ENCODE peak calls at places on chromosome 9, in six cellular contexts. Y is neuronal stem cell, X is neural progenitor cell, G is HepG2, M is Karpas-422, H is mesenchymal stem cell. P is an unnamed sample. For H3K4me1, the result is how much of the 10 kb centered on the place peaks cover.

GRCh38 chr9:16445141-16445920 is 425.1 kb downstream of the BNC2 start:
- DNase-seq in H (peak), M (no peak), X (no peak), Y (no peak), G (peak), P (no peak)

GRCh38 chr9:70563437-70564204 is 149.2 kb upstream of the KLF9 start:
- DNase-seq in M (no peak), H (peak), X (no peak), Y (no peak), G (no peak), P (no peak)

GRCh38 chr9:97567894-97568202 is 65.3 kb downstream of the TSTD2 start:
- DNase-seq in Y (no peak), G (no peak), M (no peak), X (no peak), H (no peak), P (no peak)

GRCh38 chr9:70257991-70258691 is 637 bp upstream of the SMC5 start:
- DNase-seq in X (peak), M (peak), G (peak), H (peak), Y (peak), P (peak)

GRCh38 chr9:4839470-4839912 is 46.7 kb downstream of the RCL1 start:
- DNase-seq in X (no peak), M (no peak), H (peak), Y (no peak), G (peak), P (no peak)

GRCh38 chr9:94874316-94874715 is 147.8 kb downstream of the AOPEP start:
- DNase-seq in M (no peak), G (no peak), X (no peak), Y (no peak), H (no peak), P (no peak)

GRCh38 chr9:108530141-108530540 is 325.6 kb downstream of the ACTL7B start:
- DNase-seq in Y (no peak), M (no peak), X (no peak), G (no peak), H (no peak), P (no peak)

GRCh38 chr9:37028425-37029031 is 5.5 kb downstream of the PAX5 start:
- DNase-seq in M (peak), X (peak), Y (no peak), H (no peak), G (no peak), P (peak)

GRCh38 chr9:73684601-73685000 is 532.9 kb downstream of the ANXA1 start:
- DNase-seq in M (no peak), Y (no peak), G (no peak), H (peak), X (no peak), P (no peak)

GRCh38 chr9:21252727-21253547 is 13.1 kb upstream of the IFNA14 start:
- DNase-seq in M (peak), G (peak), H (peak), X (peak), Y (peak), P (no peak)

GRCh38 chr9:4299006-4299795 is 667 bp downstream of the GLIS3 start:
- DNase-seq in H (peak), G (no peak), Y (peak), M (no peak), X (peak), P (peak)

GRCh38 chr9:16211952-16212351 is 658.5 kb downstream of the BNC2 start:
- DNase-seq in Y (no peak), X (no peak), G (no peak), M (no peak), H (no peak), P (no peak)

GRCh38 chr9:136484153-136485048 is 1.6 kb upstream of the SEC16A start:
- DNase-seq in H (no peak), X (peak), Y (no peak), G (peak), M (no peak), P (no peak)

GRCh38 chr9:120924698-120925534 is 1.7 kb downstream of the TRAF1 start:
- DNase-seq in Y (no peak), H (no peak), X (no peak), G (no peak), M (no peak), P (peak)

GRCh38 chr9:132502480-132502879 is 79.9 kb upstream of the BARHL1 start:
- DNase-seq in X (no peak), H (no peak), Y (no peak), M (no peak), G (no peak), P (no peak)

GRCh38 chr9:107760469-107761242 is 271.1 kb upstream of the KLF4 start:
- DNase-seq in M (no peak), Y (no peak), G (no peak), H (no peak), X (no peak), P (no peak)

GRCh38 chr9:110142868-110143866 is 64.8 kb downstream of the C9orf152 start:
- DNase-seq in M (peak), H (peak), X (peak), Y (no peak), G (no peak), P (peak)

GRCh38 chr9:83132768-83133167 is 69.8 kb upstream of the RASEF start:
- DNase-seq in M (no peak), G (peak), H (no peak), Y (no peak), X (no peak), P (no peak)

GRCh38 chr9:114884787-114885452 is 45.5 kb downstream of the TNFSF8 start:
- DNase-seq in X (no peak), Y (no peak), M (no peak), H (peak), G (peak), P (no peak)

GRCh38 chr9:136485049-136485647 is 2.3 kb upstream of the SEC16A start:
- DNase-seq in M (peak), Y (peak), X (peak), G (peak), H (peak), P (peak)

GRCh38 chr9:123929177-123929869 is 603 bp downstream of the DENND1A start:
- DNase-seq in M (peak), X (peak), G (peak), Y (no peak), H (no peak), P (peak)

GRCh38 chr9:1400983-1401382 is 350.8 kb downstream of the DMRT2 start:
- DNase-seq in X (no peak), H (no peak), G (no peak), Y (no peak), M (peak), P (no peak)

GRCh38 chr9:125963932-125964331 is 216.8 kb downstream of the PBX3 start:
- DNase-seq in M (no peak), X (no peak), Y (no peak), H (no peak), G (no peak), P (no peak)

GRCh38 chr9:93677641-93678136 is 101.3 kb downstream of the PHF2 start:
- DNase-seq in G (no peak), M (no peak), Y (no peak), H (no peak), X (no peak), P (peak)

GRCh38 chr9:2214707-2215106 is 199.6 kb downstream of the SMARCA2 start:
- DNase-seq in H (no peak), Y (no peak), G (no peak), M (no peak), X (no peak), P (no peak)

GRCh38 chr9:16794871-16795639 is 75.4 kb downstream of the BNC2 start:
- DNase-seq in G (no peak), Y (no peak), X (no peak), M (no peak), H (peak), P (no peak)

GRCh38 chr9:121362813-121363585 is 7.1 kb downstream of the STOM start:
- DNase-seq in Y (no peak), H (peak), M (no peak), X (no peak), G (no peak), P (no peak)

GRCh38 chr9:85118990-85119755 is 449.6 kb downstream of the NTRK2 start:
- DNase-seq in M (no peak), X (no peak), G (no peak), H (no peak), Y (no peak), P (no peak)

GRCh38 chr9:36789886-36790285 is 217.2 kb downstream of the MELK start:
- DNase-seq in M (no peak), H (no peak), G (no peak), X (no peak), Y (no peak), P (no peak)

GRCh38 chr9:73807956-73808355 is 656.3 kb downstream of the ANXA1 start:
- DNase-seq in X (no peak), G (no peak), M (no peak), H (peak), Y (no peak), P (no peak)

GRCh38 chr9:110152704-110153374 is 55.1 kb downstream of the C9orf152 start:
- DNase-seq in X (peak), M (peak), G (peak), H (peak), Y (peak), P (peak)

GRCh38 chr9:112921549-112921948 is 30.9 kb upstream of the SLC46A2 start:
- DNase-seq in M (peak), X (peak), Y (no peak), G (peak), H (peak), P (peak)

GRCh38 chr9:123456011-123456410 is 100.0 kb downstream of the CRB2 start:
- DNase-seq in Y (no peak), H (no peak), G (no peak), M (no peak), X (no peak), P (no peak)

GRCh38 chr9:92611621-92612275 is 58.2 kb downstream of the IPPK start:
- DNase-seq in H (no peak), X (no peak), Y (no peak), M (no peak), G (no peak), P (no peak)

GRCh38 chr9:134203224-134203623 is 38.9 kb upstream of the RNU6ATAC start:
- DNase-seq in H (no peak), G (no peak), Y (no peak), X (no peak), M (no peak), P (no peak)

GRCh38 chr9:134196911-134197310 is 32.5 kb upstream of the RNU6ATAC start:
- DNase-seq in G (no peak), X (no peak), M (no peak), Y (no peak), H (no peak), P (peak)

GRCh38 chr9:134204041-134204440 is 39.7 kb upstream of the RNU6ATAC start:
- DNase-seq in G (no peak), Y (no peak), M (no peak), X (no peak), H (no peak), P (no peak)

GRCh38 chr9:134198771-134199170 is 34.4 kb upstream of the RNU6ATAC start:
- DNase-seq in Y (no peak), X (no peak), H (no peak), G (no peak), M (no peak), P (peak)

DNA sequence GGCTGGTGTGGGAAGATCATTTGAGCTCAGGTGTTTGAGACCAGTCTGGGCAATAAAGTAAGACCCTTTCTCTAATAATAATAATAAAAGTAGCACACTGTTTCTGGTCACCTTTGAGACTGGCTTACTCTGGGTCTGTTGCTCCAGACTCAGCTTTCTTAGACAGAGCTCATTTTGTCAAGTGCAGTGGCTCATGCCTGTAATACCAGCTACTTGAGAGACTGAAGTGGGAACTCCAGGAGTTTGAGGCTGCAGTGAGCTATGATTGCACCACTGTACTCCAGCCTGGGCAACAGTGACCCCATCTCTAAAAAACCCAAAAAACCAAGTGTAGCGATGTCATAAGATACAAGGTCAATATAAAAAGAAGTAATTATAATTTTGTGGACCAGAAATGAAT is 36.4 kb upstream of the RNU6ATAC start:
- DNase-seq in X (no peak), Y (no peak), G (no peak), M (no peak), H (no peak), P (no peak)
- H3K9ac ChIP-seq in X (no peak), Y (no peak), G (no peak), M (no peak), H (no peak), P (no peak)

GRCh38 chr9:89411759-89412158 is 86.2 kb downstream of the SEMA4D start:
- DNase-seq in X (no peak), M (no peak), H (no peak), G (no peak), Y (no peak), P (no peak)

GRCh38 chr9:89412951-89413350 is 85.0 kb downstream of the SEMA4D start:
- DNase-seq in M (no peak), X (peak), G (no peak), H (no peak), Y (peak), P (peak)

GRCh38 chr9:89410709-89411111 is 87.2 kb downstream of the SEMA4D start:
- DNase-seq in G (no peak), H (no peak), X (no peak), Y (no peak), M (no peak), P (no peak)

GRCh38 chr9:89408628-89409101 is 89.2 kb downstream of the SEMA4D start:
- DNase-seq in X (no peak), G (no peak), H (no peak), M (no peak), Y (no peak), P (no peak)

DNA sequence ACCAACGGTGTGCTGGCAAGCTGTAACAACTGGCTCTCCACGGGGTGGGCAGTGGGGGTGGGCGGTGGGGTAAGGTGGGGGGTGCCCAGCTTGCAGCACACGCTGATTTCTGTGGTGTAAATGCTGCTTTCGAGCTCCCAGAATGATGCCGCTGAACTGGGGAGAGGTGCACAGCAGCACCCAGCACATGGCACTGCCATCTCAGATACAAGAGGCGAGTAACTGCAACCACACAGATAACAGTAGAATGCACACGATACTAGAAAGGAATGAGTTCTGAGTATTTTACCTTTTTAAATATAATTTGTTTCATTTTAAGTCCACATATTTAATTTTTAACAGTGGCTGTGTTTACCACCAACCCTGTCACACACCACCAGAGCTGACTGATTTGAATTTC is 87.9 kb downstream of the SEMA4D start:
- DNase-seq in Y (no peak), X (no peak), H (no peak), G (no peak), M (no peak), P (no peak)
- H3K4me1 ChIP-seq in Y (under half), X (under half), H (under half), G (under half), M (under half), P (under half)

DNA sequence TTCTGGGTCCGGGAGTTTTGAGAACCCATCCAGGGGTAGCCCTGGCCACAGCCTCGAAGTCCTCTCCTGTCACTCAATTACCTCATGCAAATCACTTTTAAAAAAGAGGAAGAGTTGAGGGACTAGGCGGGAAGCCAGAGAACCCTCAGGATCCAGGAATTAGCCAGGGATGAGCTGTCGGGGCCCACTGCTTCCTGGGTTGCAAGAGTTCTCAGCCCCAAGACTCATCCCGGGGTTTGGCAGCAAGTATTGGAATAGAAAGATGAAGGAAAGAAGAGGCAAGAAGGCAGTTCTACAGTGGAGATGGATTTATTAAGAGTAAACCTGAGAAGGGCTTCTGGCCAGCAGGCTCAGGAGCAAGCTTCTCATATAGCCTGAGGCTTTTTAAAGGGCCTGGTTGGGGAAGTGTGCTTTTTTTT is 25.6 kb downstream of the C9orf50 start:
- DNase-seq in X (no peak), Y (no peak), H (no peak), M (no peak), G (no peak), P (no peak)
- H3K9ac ChIP-seq in X (no peak), Y (no peak), H (peak), M (no peak), G (no peak), P (no peak)

GRCh38 chr9:104861406-104861805 is 66.5 kb downstream of the ABCA1 start:
- DNase-seq in H (no peak), X (no peak), G (no peak), Y (no peak), M (no peak), P (no peak)

GRCh38 chr9:104863180-104863883 is 64.6 kb downstream of the ABCA1 start:
- DNase-seq in G (peak), Y (peak), H (peak), M (peak), X (peak), P (peak)

GRCh38 chr9:104866186-104866585 is 61.8 kb downstream of the ABCA1 start:
- DNase-seq in G (no peak), M (no peak), Y (no peak), X (no peak), H (peak), P (no peak)

GRCh38 chr9:104868303-104868686 is 59.7 kb downstream of the ABCA1 start:
- DNase-seq in X (no peak), M (peak), H (peak), G (no peak), Y (no peak), P (no peak)

GRCh38 chr9:104864675-104865104 is 63.3 kb downstream of the ABCA1 start:
- DNase-seq in G (no peak), H (peak), M (no peak), Y (no peak), X (no peak), P (no peak)
- H3K4me1 ChIP-seq in G (half or more), H (under half), M (half or more), Y (under half), X (under half), P (under half)

GRCh38 chr9:130820135-130820738 is 14.8 kb upstream of the ABL1 start:
- DNase-seq in H (no peak), M (no peak), X (no peak), Y (no peak), G (no peak), P (no peak)
- H3K9ac ChIP-seq in H (no peak), M (no peak), X (no peak), Y (no peak), G (no peak), P (no peak)